ENCODE peak calls at places on chromosome 12, in nine cellular contexts. X, Y, J, M, F, Q, H, K and A are unnamed samples.

GRCh38 chr12:33180921-33181320 is 258.7 kb downstream of the SYT10 start:
- DNase-seq in X (no peak), Y (no peak), J (no peak), M (no peak), F (no peak), Q (no peak), H (no peak), K (no peak), A (no peak)

GRCh38 chr12:119229837-119230236 is 51.1 kb downstream of the HSPB8 start:
- DNase-seq in X (peak), Y (no peak), J (no peak), M (peak), F (peak), Q (peak), H (peak), K (no peak), A (no peak)

GRCh38 chr12:131905081-131905639 is 10.7 kb downstream of the ULK1 start:
- DNase-seq in X (no peak), Y (no peak), J (no peak), M (no peak), F (no peak), Q (no peak), H (no peak), K (no peak), A (no peak)

GRCh38 chr12:50515587-50515986 is 10.8 kb downstream of the DIP2B start:
- DNase-seq in X (peak), Y (no peak), J (no peak), M (no peak), F (no peak), Q (no peak), H (no peak), K (no peak), A (no peak)

GRCh38 chr12:2384029-2384386 is 331.2 kb downstream of the CACNA1C start:
- DNase-seq in X (no peak), Y (no peak), J (no peak), M (no peak), F (no peak), Q (no peak), H (no peak), K (no peak), A (peak)

GRCh38 chr12:27193106-27193505 is 51.0 kb upstream of the STK38L start:
- DNase-seq in X (no peak), Y (no peak), J (no peak), M (no peak), F (no peak), Q (no peak), H (no peak), K (no peak), A (no peak)

GRCh38 chr12:92581579-92581978 is 121.2 kb upstream of the PLEKHG7 start:
- DNase-seq in X (no peak), Y (no peak), J (no peak), M (no peak), F (no peak), Q (no peak), H (no peak), K (no peak), A (no peak)

GRCh38 chr12:52232916-52233461 is at the start of gene KRT7:
- DNase-seq in X (no peak), Y (no peak), J (no peak), M (peak), F (peak), Q (no peak), H (no peak), K (no peak), A (no peak)

GRCh38 chr12:91502208-91502607 is 319.6 kb upstream of the DCN start:
- DNase-seq in X (no peak), Y (no peak), J (no peak), M (no peak), F (no peak), Q (no peak), H (no peak), K (no peak), A (no peak)

GRCh38 chr12:42103155-42103554 is 41.5 kb downstream of the GXYLT1 start:
- DNase-seq in X (no peak), Y (no peak), J (no peak), M (no peak), F (no peak), Q (no peak), H (no peak), K (no peak), A (no peak)

GRCh38 chr12:42104784-42105183 is 39.9 kb downstream of the GXYLT1 start:
- DNase-seq in X (no peak), Y (no peak), J (no peak), M (no peak), F (no peak), Q (no peak), H (no peak), K (no peak), A (no peak)

GRCh38 chr12:42104087-42104486 is 40.6 kb downstream of the GXYLT1 start:
- DNase-seq in X (no peak), Y (no peak), J (no peak), M (no peak), F (no peak), Q (no peak), H (no peak), K (no peak), A (no peak)

DNA sequence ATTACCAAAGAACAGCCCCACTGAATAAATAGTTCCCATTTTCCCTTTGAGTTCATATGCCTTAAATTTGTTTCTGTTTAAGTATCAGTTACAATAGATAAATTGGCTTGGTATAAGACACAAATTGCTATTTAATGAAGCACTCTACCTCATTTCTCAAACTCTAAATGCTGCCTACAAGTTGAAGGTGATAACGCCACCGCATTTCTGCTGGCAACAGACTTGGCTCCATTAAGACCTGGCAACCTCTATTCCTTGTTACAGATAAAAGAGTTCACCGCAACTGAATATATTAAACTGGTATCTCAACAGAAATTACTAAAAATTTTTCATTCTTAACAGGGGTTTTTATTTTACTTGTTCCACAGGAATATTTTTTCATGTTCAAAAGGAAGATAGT is 35.6 kb downstream of the GXYLT1 start:
- DNase-seq in X (no peak), Y (no peak), J (no peak), M (no peak), F (no peak), Q (no peak), H (no peak), K (no peak), A (no peak)
- TF ChIP-seq POLR2AphosphoS5 in X (no peak), Y (no peak), J (no peak), M (no peak), F (no peak), Q (no peak), H (no peak), K (no peak), A (no peak)

DNA sequence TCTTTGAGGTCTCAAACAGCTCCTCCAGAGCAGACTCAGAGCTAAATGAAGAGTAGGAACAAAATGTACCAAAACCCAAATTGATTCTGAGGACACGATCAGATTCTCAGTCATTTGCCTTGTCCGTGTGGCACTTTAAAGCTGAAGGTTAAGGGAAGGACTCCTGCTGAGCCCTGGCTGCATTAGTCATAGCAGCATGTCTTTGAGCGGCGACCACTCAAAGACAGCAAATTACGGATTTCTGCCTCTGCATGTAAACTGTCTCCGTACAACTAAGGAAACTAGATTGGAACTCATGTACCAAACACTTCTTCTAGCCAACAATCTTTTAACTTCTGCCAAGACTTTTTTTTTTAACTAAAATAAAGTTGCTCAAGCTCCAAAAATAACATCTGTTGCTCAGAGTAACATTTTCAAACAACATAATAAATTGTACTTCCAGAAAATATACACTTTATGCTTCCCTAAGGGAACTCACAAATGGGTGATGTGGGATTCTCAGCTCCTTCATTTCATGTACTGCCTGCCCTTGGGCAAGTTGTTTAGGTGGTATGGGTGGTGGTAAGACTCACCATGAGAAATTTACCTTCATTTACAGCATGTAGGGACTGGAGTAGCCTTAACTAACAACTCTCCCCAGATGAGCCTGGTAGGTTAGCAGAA is 56.1 kb downstream of the RERG start:
- DNase-seq in X (no peak), Y (no peak), J (no peak), M (no peak), F (no peak), Q (no peak), H (no peak), K (no peak), A (no peak)
- TF ChIP-seq POLR2AphosphoS5 in X (no peak), Y (no peak), J (peak), M (no peak), F (no peak), Q (no peak), H (no peak), K (peak), A (no peak)

DNA sequence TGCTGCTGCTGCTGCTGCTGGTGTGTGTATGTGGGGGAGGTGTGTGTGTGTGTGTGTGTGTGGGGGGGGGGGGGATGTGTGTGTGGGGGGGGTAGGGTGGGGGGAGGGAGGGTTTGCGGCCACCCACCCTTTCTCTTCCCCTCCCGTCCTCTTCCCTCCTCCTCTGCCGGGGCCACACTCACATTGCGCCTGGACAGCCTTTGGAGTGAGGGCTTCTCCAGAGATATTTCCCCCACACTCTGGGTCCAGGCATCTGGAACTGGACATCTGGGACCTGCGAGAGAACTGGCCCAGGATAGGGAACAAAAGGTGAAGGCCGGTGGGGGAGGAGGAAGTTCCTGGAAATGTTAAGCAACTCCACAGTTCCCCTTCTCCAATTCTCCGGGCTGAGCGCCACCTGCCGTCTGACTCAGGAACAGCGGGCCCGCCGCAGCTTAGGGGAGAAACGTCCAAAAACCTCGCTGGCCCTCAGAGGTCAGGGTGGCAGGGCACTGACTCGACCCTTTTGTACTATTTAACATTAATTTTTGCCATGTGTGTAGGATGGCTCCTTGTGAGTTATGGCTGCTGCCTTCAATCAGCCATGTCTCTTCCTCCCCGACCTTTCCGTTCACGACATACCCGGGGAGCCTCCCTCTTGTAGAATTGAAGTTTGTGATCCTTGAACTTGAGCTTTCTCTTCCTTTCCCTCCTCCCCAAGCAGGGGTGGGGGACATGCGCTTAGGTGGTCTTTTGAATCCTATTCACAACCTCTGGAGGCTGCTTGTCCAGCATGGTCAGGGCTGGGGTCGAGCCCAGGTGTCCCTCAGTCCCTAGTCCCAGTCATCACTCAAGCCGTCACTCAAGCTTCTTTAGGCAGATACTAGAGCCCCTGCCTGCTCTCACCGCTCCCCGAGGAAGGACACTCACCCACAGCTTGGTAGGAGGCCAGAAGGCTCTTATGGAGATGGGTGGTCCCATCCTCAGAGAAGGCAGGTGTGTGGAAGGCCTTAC is at the start of gene C1RL:
- DNase-seq in X (peak), Y (no peak), J (peak), M (peak), F (peak), Q (peak), H (peak), K (peak), A (peak)
- TF ChIP-seq POLR2AphosphoS5 in X (peak), Y (no peak), J (peak), M (peak), F (peak), Q (peak), H (peak), K (peak), A (peak)

DNA sequence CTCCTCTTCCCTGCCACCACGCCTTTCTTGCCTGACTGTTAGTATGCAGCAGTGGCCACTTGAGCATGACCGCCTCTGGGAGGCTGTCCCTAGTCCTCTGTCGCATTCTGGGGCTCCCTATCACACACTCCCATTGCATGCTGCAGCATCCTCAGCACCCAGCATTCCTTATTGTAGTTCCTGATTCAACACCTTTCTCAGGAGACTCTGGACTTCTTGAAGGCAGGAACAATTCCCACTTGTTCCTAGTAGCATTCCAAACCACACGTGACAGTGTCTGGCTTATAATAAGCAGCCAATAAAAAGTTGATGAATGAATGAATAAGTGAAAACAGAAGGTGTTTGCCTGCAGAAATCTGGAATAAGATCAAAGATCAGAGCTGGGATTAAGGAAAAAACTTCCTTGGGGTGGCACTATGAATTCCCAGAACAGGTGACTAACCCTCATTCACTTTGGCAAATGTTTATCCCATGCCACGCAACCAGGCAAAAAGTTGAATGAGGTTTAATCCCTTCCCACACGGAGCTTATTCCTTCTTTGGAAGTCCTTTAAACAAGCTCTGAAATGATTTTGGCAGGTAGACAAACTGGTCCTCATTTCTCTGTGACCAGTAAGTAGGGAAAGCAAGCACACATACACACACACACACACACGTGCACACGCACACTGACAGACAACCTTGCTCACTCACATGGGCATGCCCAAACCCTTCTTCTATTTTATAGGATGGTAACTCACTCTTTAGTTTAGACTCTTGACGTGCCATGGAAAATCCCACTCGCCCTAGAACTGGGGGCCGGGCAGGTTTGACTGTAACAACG is 26.5 kb downstream of the NTF3 start:
- DNase-seq in X (no peak), Y (no peak), J (no peak), M (no peak), F (no peak), Q (no peak), H (no peak), K (no peak), A (no peak)
- TF ChIP-seq POLR2AphosphoS5 in X (no peak), Y (no peak), J (no peak), M (no peak), F (no peak), Q (no peak), H (no peak), K (no peak), A (no peak)

GRCh38 chr12:62466596-62467411 is at the start of gene MON2:
- DNase-seq in X (peak), Y (peak), J (peak), M (peak), F (peak), Q (peak), H (peak), K (peak), A (peak)
- TF ChIP-seq POLR2AphosphoS5 in X (peak), Y (peak), J (peak), M (peak), F (peak), Q (peak), H (peak), K (peak), A (peak)

GRCh38 chr12:106133136-106134087 is 5.3 kb downstream of the NUAK1 start:
- DNase-seq in X (no peak), Y (no peak), J (no peak), M (no peak), F (no peak), Q (no peak), H (no peak), K (no peak), A (no peak)
- TF ChIP-seq POLR2AphosphoS5 in X (no peak), Y (no peak), J (no peak), M (no peak), F (no peak), Q (no peak), H (no peak), K (no peak), A (no peak)

GRCh38 chr12:14896477-14897184 is 11.0 kb upstream of the MGP start:
- DNase-seq in X (no peak), Y (no peak), J (no peak), M (no peak), F (no peak), Q (peak), H (no peak), K (no peak), A (no peak)
- TF ChIP-seq POLR2AphosphoS5 in X (no peak), Y (no peak), J (no peak), M (no peak), F (no peak), Q (peak), H (no peak), K (no peak), A (no peak)

GRCh38 chr12:124388679-124389536 is 94.0 kb downstream of the RFLNA start:
- DNase-seq in X (peak), Y (no peak), J (peak), M (peak), F (peak), Q (no peak), H (no peak), K (peak), A (peak)

GRCh38 chr12:124388038-124388676 is 93.3 kb downstream of the RFLNA start:
- DNase-seq in X (no peak), Y (no peak), J (no peak), M (no peak), F (peak), Q (no peak), H (no peak), K (no peak), A (no peak)

GRCh38 chr12:124386661-124387509 is 92.0 kb downstream of the RFLNA start:
- DNase-seq in X (no peak), Y (no peak), J (no peak), M (no peak), F (peak), Q (no peak), H (no peak), K (no peak), A (no peak)

GRCh38 chr12:124386059-124386458 is 91.2 kb downstream of the RFLNA start:
- DNase-seq in X (no peak), Y (no peak), J (no peak), M (no peak), F (no peak), Q (no peak), H (no peak), K (no peak), A (no peak)

DNA sequence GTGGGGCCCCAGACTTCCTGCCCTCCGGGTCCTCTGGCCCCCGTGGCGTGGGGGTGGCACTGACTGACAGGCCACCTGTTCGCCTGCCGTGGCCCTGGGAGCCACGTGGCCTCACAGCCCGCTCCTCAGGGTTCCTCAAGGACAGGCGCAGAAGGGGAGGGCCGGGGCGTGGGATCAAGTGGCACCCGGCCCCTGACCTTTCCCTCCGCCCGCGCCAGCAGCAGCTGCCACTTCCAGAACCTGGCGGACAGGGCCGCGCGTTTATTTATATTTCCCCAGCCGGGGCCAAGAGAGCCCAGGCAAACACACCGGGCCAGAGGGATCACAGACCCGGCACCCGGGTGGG is 92.6 kb downstream of the RFLNA start:
- DNase-seq in X (no peak), Y (no peak), J (no peak), M (no peak), F (peak), Q (no peak), H (no peak), K (peak), A (no peak)
- TF ChIP-seq POLR2AphosphoS5 in X (no peak), Y (no peak), J (no peak), M (no peak), F (no peak), Q (no peak), H (no peak), K (no peak), A (no peak)

GRCh38 chr12:53451661-53452158 is at the start of gene PCBP2:
- DNase-seq in X (peak), Y (peak), J (peak), M (peak), F (peak), Q (peak), H (peak), K (peak), A (peak)
- TF ChIP-seq POLR2AphosphoS5 in X (peak), Y (peak), J (peak), M (peak), F (peak), Q (peak), H (peak), K (peak), A (peak)

GRCh38 chr12:6942331-6942665 is 1.3 kb upstream of the RNU7-1 start:
- DNase-seq in X (no peak), Y (no peak), J (no peak), M (peak), F (no peak), Q (no peak), H (no peak), K (no peak), A (no peak)
- TF ChIP-seq POLR2AphosphoS5 in X (no peak), Y (no peak), J (no peak), M (no peak), F (no peak), Q (no peak), H (no peak), K (no peak), A (no peak)